ENCODE peak calls at places on chromosomes 12 and 14, in five cellular contexts. H, Y, N, J and W are unnamed samples. For H3K9me3, the result is how much of the 10 kb centered on the place peaks cover.

GRCh38 chr14:64867182-64867581 is 12.5 kb downstream of the SPTB start:
- DNase-seq in N (no peak), J (no peak), H (no peak), Y (no peak), W (no peak)

GRCh38 chr12:70919597-70920035 is 922 bp downstream of the PTPRR start:
- DNase-seq in H (no peak), N (peak), J (no peak), Y (peak), W (no peak)

GRCh38 chr14:64717870-64718269 is 13.6 kb downstream of the PLEKHG3 start:
- DNase-seq in J (peak), H (no peak), N (peak), Y (peak), W (no peak)

GRCh38 chr12:69698769-69699540 is at the start of gene BEST3:
- DNase-seq in N (no peak), J (no peak), Y (no peak), H (no peak), W (no peak)

GRCh38 chr12:23950775-23951391 is 1.4 kb upstream of the SOX5 start:
- DNase-seq in Y (no peak), N (peak), J (no peak), H (no peak), W (no peak)

GRCh38 chr12:27966870-27967269 is 5.7 kb downstream of the PTHLH start:
- DNase-seq in N (peak), H (no peak), J (peak), Y (no peak), W (no peak)

GRCh38 chr14:82872494-82872893 is 1338.8 kb upstream of the SEL1L start:
- DNase-seq in J (no peak), Y (peak), H (no peak), N (no peak), W (no peak)

GRCh38 chr12:109165599-109165998 is 49.2 kb downstream of the ACACB start:
- DNase-seq in H (no peak), Y (no peak), N (no peak), J (peak), W (no peak)

GRCh38 chr12:109836916-109837315 is 3.7 kb upstream of the TRPV4 start:
- DNase-seq in J (peak), Y (peak), N (peak), H (no peak), W (no peak)

GRCh38 chr14:72801381-72801812 is 92.5 kb downstream of the DPF3 start:
- DNase-seq in Y (no peak), N (peak), J (peak), H (no peak), W (no peak)

GRCh38 chr14:31945074-31945613 is 132.0 kb upstream of the ARHGAP5 start:
- DNase-seq in J (no peak), N (no peak), Y (no peak), H (no peak), W (peak)

GRCh38 chr12:26176725-26177124 is 18.6 kb upstream of the SSPN start:
- DNase-seq in J (no peak), N (no peak), H (no peak), Y (no peak), W (no peak)

GRCh38 chr14:96624661-96625435 is 122.7 kb downstream of the PAPOLA start:
- DNase-seq in N (no peak), Y (peak), J (no peak), H (no peak), W (no peak)

GRCh38 chr12:51395283-51396230 is 4.4 kb upstream of the GALNT6 start:
- DNase-seq in H (peak), J (no peak), Y (peak), N (no peak), W (no peak)

GRCh38 chr14:56213288-56213687 is 95.1 kb downstream of the PELI2 start:
- DNase-seq in Y (no peak), N (no peak), H (no peak), J (no peak), W (no peak)

GRCh38 chr14:69873877-69874780 is 5.1 kb upstream of the SMOC1 start:
- DNase-seq in H (no peak), J (peak), N (peak), Y (no peak), W (no peak)

GRCh38 chr12:109753054-109753401 is 39.4 kb downstream of the FAM222A start:
- DNase-seq in J (no peak), N (no peak), H (no peak), Y (peak), W (no peak)

GRCh38 chr12:54287316-54288157 is 7.0 kb downstream of the HNRNPA1 start:
- DNase-seq in H (no peak), Y (peak), J (no peak), N (no peak), W (no peak)

GRCh38 chr12:1801285-1801975 is 18.9 kb upstream of the LRTM2 start:
- DNase-seq in J (no peak), Y (peak), H (no peak), N (peak), W (no peak)

GRCh38 chr12:68557011-68557715 is 53.5 kb upstream of the RAP1B start:
- DNase-seq in Y (no peak), J (peak), H (no peak), N (peak), W (no peak)

GRCh38 chr12:115245005-115245404 is 561.0 kb upstream of the TBX3 start:
- DNase-seq in N (no peak), Y (no peak), H (no peak), J (no peak), W (no peak)

GRCh38 chr12:30414507-30414906 is 281.2 kb downstream of the IPO8 start:
- DNase-seq in J (no peak), H (no peak), N (no peak), Y (no peak), W (no peak)

GRCh38 chr14:84084056-84084590 is 1445.8 kb upstream of the FLRT2 start:
- DNase-seq in Y (no peak), J (no peak), H (no peak), N (no peak), W (no peak)

GRCh38 chr12:64270411-64270810 is 48.3 kb upstream of the KICS2 start:
- DNase-seq in N (no peak), J (no peak), Y (no peak), H (no peak), W (no peak)

GRCh38 chr14:62532186-62532585 is 513.1 kb downstream of the KCNH5 start:
- DNase-seq in Y (no peak), H (no peak), N (peak), J (peak), W (no peak)

GRCh38 chr14:54568821-54569591 is 2.1 kb downstream of the SAMD4A start:
- DNase-seq in N (peak), Y (peak), H (no peak), J (no peak), W (peak)

GRCh38 chr14:69077841-69078240 is 75.1 kb downstream of the DCAF5 start:
- DNase-seq in J (peak), Y (no peak), H (no peak), N (peak), W (no peak)

GRCh38 chr12:9707864-9708808 is 24.8 kb downstream of the CLECL1 start:
- DNase-seq in Y (peak), N (peak), H (no peak), J (peak), W (peak)

GRCh38 chr12:81095470-81096232 is 17.8 kb downstream of the ACSS3 start:
- DNase-seq in Y (peak), H (no peak), N (peak), J (no peak), W (no peak)

GRCh38 chr12:7269273-7269672 is 34.6 kb upstream of the ACSM4 start:
- DNase-seq in H (no peak), J (peak), N (no peak), Y (no peak), W (no peak)

GRCh38 chr14:99401196-99401595 is 79.5 kb downstream of the SETD3 start:
- DNase-seq in N (no peak), Y (no peak), H (no peak), J (no peak), W (no peak)

GRCh38 chr14:25150934-25151790 is 101.2 kb upstream of the STXBP6 start:
- DNase-seq in N (peak), Y (no peak), J (peak), H (peak), W (no peak)

GRCh38 chr12:19490908-19491307 is 51.6 kb downstream of the AEBP2 start:
- DNase-seq in J (no peak), Y (no peak), H (no peak), N (no peak), W (no peak)

GRCh38 chr14:104082807-104083206 is 2.7 kb upstream of the ASPG start:
- DNase-seq in J (no peak), N (no peak), H (no peak), Y (no peak), W (peak)

GRCh38 chr14:49479432-49479831 is 106.7 kb downstream of the RPS29 start:
- DNase-seq in N (peak), H (no peak), Y (no peak), J (no peak), W (no peak)

GRCh38 chr12:59173696-59174095 is 253.4 kb upstream of the LRIG3 start:
- DNase-seq in H (no peak), Y (no peak), J (no peak), N (no peak), W (no peak)

GRCh38 chr12:100476013-100476751 is 2.5 kb downstream of the NR1H4 start:
- DNase-seq in Y (no peak), J (no peak), H (no peak), N (no peak), W (no peak)

GRCh38 chr12:46296822-46297221 is 28.0 kb upstream of the SLC38A1 start:
- DNase-seq in Y (no peak), N (no peak), H (no peak), J (no peak), W (no peak)

GRCh38 chr14:93903342-93904184 is 23.6 kb upstream of the FAM181A start:
- DNase-seq in H (no peak), N (no peak), Y (peak), J (no peak), W (no peak)

GRCh38 chr12:96420255-96420930 is 20.2 kb upstream of the CDK17 start:
- DNase-seq in N (no peak), Y (no peak), J (no peak), H (no peak), W (no peak)

GRCh38 chr12:96422192-96422591 is 22.0 kb upstream of the CDK17 start:
- DNase-seq in N (peak), H (no peak), J (peak), Y (no peak), W (no peak)

GRCh38 chr12:96424601-96425000 is 24.4 kb upstream of the CDK17 start:
- DNase-seq in Y (no peak), H (no peak), N (peak), J (no peak), W (no peak)

GRCh38 chr12:96419576-96420254 is 19.5 kb upstream of the CDK17 start:
- DNase-seq in N (no peak), J (no peak), Y (no peak), H (peak), W (no peak)

GRCh38 chr12:96421014-96421413 is 20.8 kb upstream of the CDK17 start:
- DNase-seq in J (no peak), N (no peak), Y (no peak), H (no peak), W (no peak)
- H3K9ac ChIP-seq in J (no peak), N (no peak), Y (no peak), H (no peak), W (no peak)

DNA sequence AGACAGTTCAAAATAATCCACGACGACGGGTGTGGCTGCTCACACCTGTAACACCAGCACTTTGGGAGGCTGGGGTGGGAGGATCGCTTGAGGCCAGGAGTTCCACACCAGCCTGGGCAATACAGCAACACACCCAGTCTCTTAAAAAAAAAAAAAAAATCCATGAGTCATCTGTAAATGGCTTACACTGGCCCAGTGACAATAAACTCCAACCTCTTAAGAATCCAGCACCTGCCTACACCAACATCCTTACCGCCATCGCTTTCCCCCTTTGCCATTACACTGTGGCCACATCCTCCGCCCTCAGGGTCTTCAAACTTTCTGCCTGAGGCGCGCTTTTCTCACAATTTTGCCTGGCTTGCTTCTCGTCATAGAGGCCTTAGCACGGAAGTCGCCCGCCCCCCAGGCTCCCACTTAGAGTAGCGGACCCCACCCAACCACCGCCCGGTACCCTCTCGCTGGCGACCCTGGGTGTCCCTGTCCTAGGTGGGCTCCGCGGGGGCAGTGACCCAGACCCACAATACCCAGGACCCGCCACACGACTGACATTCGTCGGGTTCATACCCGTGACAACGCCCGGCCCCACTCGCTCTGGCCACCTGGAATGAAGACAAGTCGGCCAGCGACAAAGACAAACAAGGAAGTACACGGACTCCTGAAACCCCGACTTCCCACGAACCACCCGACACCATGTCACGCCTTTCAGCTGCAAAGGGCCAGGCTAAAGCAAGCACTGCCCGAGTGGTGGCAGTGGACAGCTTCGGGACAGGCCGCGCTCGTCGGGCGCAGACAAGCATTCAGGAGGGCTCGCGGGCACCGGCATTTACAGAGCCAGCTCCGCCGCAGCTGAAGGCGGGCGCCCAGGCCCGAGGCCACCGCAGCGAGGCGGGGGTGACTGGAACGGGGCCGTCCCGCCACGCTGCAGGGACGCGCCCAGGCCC is 636 bp downstream of the GOLGA3 start:
- DNase-seq in H (no peak), J (peak), N (peak), Y (peak), W (peak)
- TF ChIP-seq CTCF in H (no peak), J (no peak), N (no peak), Y (no peak), W (no peak)

DNA sequence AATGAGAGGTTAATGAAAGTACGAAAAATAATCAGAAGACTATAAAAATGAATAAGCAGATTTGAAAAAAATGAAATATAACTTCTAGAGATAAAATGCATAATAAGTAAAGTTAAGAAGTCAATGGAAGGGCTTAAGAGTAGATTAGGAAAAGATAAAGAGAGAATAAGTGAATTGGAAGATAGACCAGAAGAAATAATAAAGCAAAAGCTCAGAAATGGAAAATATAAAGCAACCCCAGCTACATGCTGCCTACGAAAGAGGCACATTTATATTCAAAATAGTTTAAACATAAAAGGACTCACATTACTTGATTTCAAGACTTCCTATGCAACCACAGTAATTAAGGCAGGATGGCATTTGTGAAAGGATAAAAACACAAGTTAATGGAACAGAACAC is 19.9 kb downstream of the ZNF605 start:
- DNase-seq in N (no peak), J (no peak), Y (no peak), H (no peak), W (no peak)
- H3K9me3 ChIP-seq in N (under half), J (under half), Y (half or more), H (under half), W (under half)

DNA sequence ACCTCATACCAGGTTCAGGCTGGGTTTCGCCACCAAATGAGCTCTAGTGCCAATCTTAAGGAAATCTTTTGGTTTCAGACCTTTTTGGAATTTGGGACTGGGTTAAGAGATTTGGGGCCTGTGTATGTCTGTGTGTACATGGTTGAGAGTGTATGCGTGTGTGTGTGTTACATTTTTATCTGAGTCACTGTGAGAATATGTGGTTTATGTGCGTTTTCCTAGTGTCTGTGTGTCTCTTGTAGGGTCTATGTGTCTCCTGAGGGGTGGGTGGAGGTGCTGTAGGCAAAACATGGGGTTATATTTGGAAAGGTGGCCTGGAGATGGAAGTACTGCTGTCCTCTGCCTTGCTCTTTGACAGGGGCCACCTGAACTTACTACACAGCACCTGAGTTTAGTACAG is 17.9 kb downstream of the C12orf43 start:
- DNase-seq in J (no peak), H (no peak), Y (no peak), N (no peak), W (no peak)
- H3K9ac ChIP-seq in J (no peak), H (no peak), Y (no peak), N (no peak), W (no peak)